ENCODE peak calls at places on chromosome 21, in four cellular contexts. One of them, this sample, is unnamed.

GRCh38 chr21:37257526-37257966 is 9.6 kb downstream of the VPS26C start:
- DNase-seq in endothelial cell of umbilical vein: peak; percentile 56
- DNase-seq in neural progenitor cell: no peak
- DNase-seq in fibroblast of lung: peak; percentile 36
- DNase-seq in this sample: no peak

GRCh38 chr21:32702702-32703101 is 25.1 kb downstream of the SYNJ1 start:
- DNase-seq in endothelial cell of umbilical vein: peak; percentile 54
- DNase-seq in neural progenitor cell: no peak
- DNase-seq in fibroblast of lung: peak; percentile 22
- DNase-seq in this sample: no peak

GRCh38 chr21:43736224-43736883 is 17.4 kb downstream of the PDXK start:
- DNase-seq in endothelial cell of umbilical vein: no peak
- DNase-seq in neural progenitor cell: no peak
- DNase-seq in fibroblast of lung: no peak
- DNase-seq in this sample: no peak

GRCh38 chr21:37566790-37567725 is 200.5 kb downstream of the DYRK1A start:
- DNase-seq in endothelial cell of umbilical vein: no peak
- DNase-seq in neural progenitor cell: no peak
- DNase-seq in fibroblast of lung: no peak
- DNase-seq in this sample: no peak

GRCh38 chr21:28769683-28770082 is 223.0 kb downstream of the LTN1 start:
- DNase-seq in endothelial cell of umbilical vein: no peak
- DNase-seq in neural progenitor cell: no peak
- DNase-seq in fibroblast of lung: peak; percentile 34
- DNase-seq in this sample: no peak

GRCh38 chr21:29678616-29679015 is 261.2 kb downstream of the GRIK1 start:
- DNase-seq in endothelial cell of umbilical vein: no peak
- DNase-seq in neural progenitor cell: no peak
- DNase-seq in fibroblast of lung: peak; percentile 8
- DNase-seq in this sample: no peak

GRCh38 chr21:41508415-41509205 is 652 bp upstream of the TMPRSS2 start:
- DNase-seq in endothelial cell of umbilical vein: no peak
- DNase-seq in neural progenitor cell: no peak
- DNase-seq in fibroblast of lung: no peak
- DNase-seq in this sample: no peak

GRCh38 chr21:30349572-30349971 is 1.2 kb upstream of the KRTAP23-1 start:
- DNase-seq in endothelial cell of umbilical vein: no peak
- DNase-seq in neural progenitor cell: no peak
- DNase-seq in fibroblast of lung: no peak
- DNase-seq in this sample: no peak

GRCh38 chr21:45979141-45979631 is 2.4 kb upstream of the COL6A1 start:
- DNase-seq in endothelial cell of umbilical vein: no peak
- DNase-seq in neural progenitor cell: no peak
- DNase-seq in fibroblast of lung: no peak
- DNase-seq in this sample: no peak

GRCh38 chr21:36909901-36910561 is 56.4 kb downstream of the HLCS start:
- DNase-seq in endothelial cell of umbilical vein: peak; percentile 86
- DNase-seq in neural progenitor cell: no peak
- DNase-seq in fibroblast of lung: peak; percentile 99
- DNase-seq in this sample: no peak

GRCh38 chr21:42314616-42315295 is 453 bp downstream of the TFF3 start:
- DNase-seq in endothelial cell of umbilical vein: no peak
- DNase-seq in neural progenitor cell: no peak
- DNase-seq in fibroblast of lung: no peak
- DNase-seq in this sample: no peak

GRCh38 chr21:31257265-31257664 is 86.8 kb downstream of the TIAM1 start:
- DNase-seq in endothelial cell of umbilical vein: no peak
- DNase-seq in neural progenitor cell: no peak
- DNase-seq in fibroblast of lung: no peak
- DNase-seq in this sample: no peak

GRCh38 chr21:43727571-43728466 is 8.9 kb downstream of the PDXK start:
- DNase-seq in endothelial cell of umbilical vein: no peak
- DNase-seq in neural progenitor cell: no peak
- DNase-seq in fibroblast of lung: peak; percentile 40
- DNase-seq in this sample: no peak

GRCh38 chr21:13937236-13937635 is 273.5 kb downstream of the LIPI start:
- DNase-seq in endothelial cell of umbilical vein: no peak
- DNase-seq in neural progenitor cell: no peak
- DNase-seq in fibroblast of lung: no peak
- DNase-seq in this sample: no peak

DNA sequence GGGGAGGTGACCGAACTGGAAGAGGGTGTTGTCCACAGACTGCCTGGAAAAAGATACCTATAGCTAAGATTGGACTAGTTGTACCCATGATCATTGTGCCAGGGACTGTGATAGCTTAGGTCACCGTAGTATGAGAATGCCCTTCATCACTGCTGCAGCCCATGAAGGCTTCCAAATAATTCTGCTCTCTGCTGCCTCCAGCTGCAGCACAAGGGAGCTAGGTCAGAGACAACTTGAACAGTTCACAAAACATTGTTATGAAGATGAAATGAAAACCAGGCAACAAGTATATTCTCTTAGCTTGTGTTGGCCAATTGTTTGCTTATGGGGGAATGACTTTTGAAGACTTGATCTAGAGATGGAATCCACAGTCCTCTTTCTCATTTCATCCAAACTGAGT is 246.7 kb downstream of the MRPL39 start:
- DNase-seq in endothelial cell of umbilical vein: no peak
- DNase-seq in neural progenitor cell: no peak
- DNase-seq in fibroblast of lung: no peak
- DNase-seq in this sample: no peak
- TF ChIP-seq CTCF in endothelial cell of umbilical vein: no peak
- TF ChIP-seq CTCF in neural progenitor cell: peak; percentile 22
- TF ChIP-seq CTCF in fibroblast of lung: peak; percentile 29
- TF ChIP-seq CTCF in this sample: peak; percentile 13

GRCh38 chr21:38663282-38663681 is 142.4 kb upstream of the ETS2 start:
- DNase-seq in endothelial cell of umbilical vein: no peak
- DNase-seq in neural progenitor cell: no peak
- DNase-seq in fibroblast of lung: no peak
- DNase-seq in this sample: no peak

GRCh38 chr21:38660333-38661295 is 145.1 kb upstream of the ETS2 start:
- DNase-seq in endothelial cell of umbilical vein: no peak
- DNase-seq in neural progenitor cell: peak; percentile 69
- DNase-seq in fibroblast of lung: no peak
- DNase-seq in this sample: no peak

GRCh38 chr21:38662224-38662568 is 143.5 kb upstream of the ETS2 start:
- DNase-seq in endothelial cell of umbilical vein: no peak
- DNase-seq in neural progenitor cell: no peak
- DNase-seq in fibroblast of lung: no peak
- DNase-seq in this sample: no peak

GRCh38 chr21:38659936-38660332 is 145.8 kb upstream of the ETS2 start:
- DNase-seq in endothelial cell of umbilical vein: no peak
- DNase-seq in neural progenitor cell: no peak
- DNase-seq in fibroblast of lung: no peak
- DNase-seq in this sample: no peak

DNA sequence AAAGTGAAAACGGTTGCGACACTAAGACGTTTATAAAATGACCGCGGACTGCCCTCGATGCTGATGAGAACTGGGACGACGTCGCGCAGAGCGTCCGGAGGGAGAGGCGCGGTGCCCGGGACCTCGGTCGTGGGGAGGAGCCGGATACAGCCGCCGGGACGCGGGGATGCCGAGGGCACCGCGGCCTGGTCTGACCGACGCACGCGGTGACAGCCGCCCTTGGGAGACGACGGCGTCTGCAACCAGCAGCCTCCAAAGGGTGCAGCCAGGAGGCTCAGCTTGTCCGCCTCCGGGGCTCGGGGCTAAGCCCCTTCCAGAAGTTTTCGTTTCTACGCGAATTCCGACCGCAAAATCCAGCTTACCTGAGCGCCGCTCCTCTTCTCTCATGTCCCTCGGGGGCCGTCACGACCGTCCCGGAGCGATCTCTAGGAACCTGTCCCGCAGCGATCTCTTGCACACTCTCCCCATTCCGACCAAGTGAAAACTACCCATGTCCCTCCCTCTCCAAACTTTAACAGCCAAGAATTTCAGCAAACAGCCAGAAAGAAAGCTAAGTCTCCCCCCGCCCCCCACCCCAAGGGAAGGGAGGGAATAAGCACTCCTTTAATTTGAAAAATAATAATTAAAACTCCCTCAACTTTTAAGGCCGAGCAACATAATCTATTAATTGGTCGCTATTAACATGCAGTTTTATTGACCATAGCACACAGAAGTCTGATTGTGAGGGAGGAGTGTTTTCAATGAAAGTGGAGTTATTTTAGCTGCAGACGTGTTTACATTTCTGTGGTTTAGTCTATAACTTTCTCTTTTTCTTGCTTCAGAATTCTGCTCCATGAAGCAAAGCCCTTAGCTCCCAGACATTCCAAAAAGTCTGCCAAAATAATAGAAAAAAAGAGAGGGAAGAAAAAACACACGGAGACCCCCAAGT is 144.2 kb upstream of the ETS2 start:
- DNase-seq in endothelial cell of umbilical vein: peak; percentile 22
- DNase-seq in neural progenitor cell: peak; percentile 58
- DNase-seq in fibroblast of lung: peak; percentile 80
- DNase-seq in this sample: no peak
- TF ChIP-seq EZH2 in endothelial cell of umbilical vein: peak; percentile 59
- TF ChIP-seq EZH2 in neural progenitor cell: peak; percentile 81
- TF ChIP-seq EZH2 in fibroblast of lung: peak; percentile 80
- TF ChIP-seq EZH2 in this sample: no peak

DNA sequence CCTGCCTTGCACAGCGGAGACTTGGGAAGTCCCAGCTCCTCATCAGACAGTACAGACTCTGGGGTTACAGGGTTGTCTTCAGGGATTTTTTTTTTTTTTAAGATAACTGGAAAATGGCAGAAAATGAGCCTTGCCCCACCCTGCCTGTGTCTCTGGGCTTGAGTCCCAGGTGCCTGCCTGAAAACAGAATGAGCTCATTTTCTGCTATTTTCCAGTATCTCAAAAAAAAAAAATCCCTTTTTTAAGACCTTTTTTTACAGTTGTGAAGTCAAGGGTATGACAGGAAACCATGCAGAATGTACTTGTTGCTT is 10.1 kb downstream of the SLX9 start:
- DNase-seq in endothelial cell of umbilical vein: no peak
- DNase-seq in neural progenitor cell: no peak
- DNase-seq in fibroblast of lung: no peak
- DNase-seq in this sample: no peak
- TF ChIP-seq CTCF in endothelial cell of umbilical vein: no peak
- TF ChIP-seq CTCF in neural progenitor cell: no peak
- TF ChIP-seq CTCF in fibroblast of lung: no peak
- TF ChIP-seq CTCF in this sample: no peak

GRCh38 chr21:34671891-34672290 is 3.1 kb downstream of the CLIC6 start:
- DNase-seq in endothelial cell of umbilical vein: no peak
- DNase-seq in neural progenitor cell: no peak
- DNase-seq in fibroblast of lung: no peak
- DNase-seq in this sample: no peak

GRCh38 chr21:34668803-34669148 is at the start of gene CLIC6:
- DNase-seq in endothelial cell of umbilical vein: no peak
- DNase-seq in neural progenitor cell: peak; percentile 57
- DNase-seq in fibroblast of lung: no peak
- DNase-seq in this sample: no peak

GRCh38 chr21:34669149-34669879 is 520 bp downstream of the CLIC6 start:
- DNase-seq in endothelial cell of umbilical vein: no peak
- DNase-seq in neural progenitor cell: peak; percentile 57
- DNase-seq in fibroblast of lung: no peak
- DNase-seq in this sample: no peak

GRCh38 chr21:34670962-34671348 is 2.2 kb downstream of the CLIC6 start:
- DNase-seq in endothelial cell of umbilical vein: no peak
- DNase-seq in neural progenitor cell: peak; percentile 41
- DNase-seq in fibroblast of lung: no peak
- DNase-seq in this sample: no peak

DNA sequence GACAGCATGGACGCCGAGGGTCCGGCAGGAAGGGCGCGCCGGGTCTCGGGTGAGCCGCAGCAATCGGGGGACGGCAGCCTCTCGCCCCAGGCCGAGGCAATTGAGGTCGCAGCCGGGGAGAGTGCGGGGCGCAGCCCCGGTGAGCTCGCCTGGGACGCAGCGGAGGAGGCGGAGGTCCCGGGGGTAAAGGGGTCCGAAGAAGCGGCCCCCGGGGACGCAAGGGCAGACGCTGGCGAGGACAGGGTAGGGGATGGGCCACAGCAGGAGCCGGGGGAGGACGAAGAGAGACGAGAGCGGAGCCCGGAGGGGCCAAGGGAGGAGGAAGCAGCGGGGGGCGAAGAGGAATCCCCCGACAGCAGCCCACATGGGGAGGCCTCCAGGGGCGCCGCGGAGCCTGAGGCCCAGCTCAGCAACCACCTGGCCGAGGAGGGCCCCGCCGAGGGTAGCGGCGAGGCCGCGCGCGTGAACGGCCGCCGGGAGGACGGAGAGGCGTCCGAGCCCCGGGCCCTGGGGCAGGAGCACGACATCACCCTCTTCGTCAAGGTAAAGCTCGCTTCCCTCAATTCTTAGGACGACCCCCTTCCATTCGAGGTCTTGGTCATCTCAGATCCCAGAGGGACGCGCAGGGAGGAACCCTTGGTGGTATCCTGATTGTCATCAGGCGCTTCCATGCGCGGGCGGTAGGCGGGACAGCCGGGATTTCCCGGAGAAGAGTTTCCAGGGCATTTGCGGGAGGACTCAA is 1.6 kb downstream of the CLIC6 start:
- DNase-seq in endothelial cell of umbilical vein: no peak
- DNase-seq in neural progenitor cell: peak; percentile 57
- DNase-seq in fibroblast of lung: peak; percentile 13
- DNase-seq in this sample: no peak
- TF ChIP-seq EZH2 in endothelial cell of umbilical vein: peak; percentile 95
- TF ChIP-seq EZH2 in neural progenitor cell: peak; percentile 76
- TF ChIP-seq EZH2 in fibroblast of lung: peak; percentile 99
- TF ChIP-seq EZH2 in this sample: no peak

DNA sequence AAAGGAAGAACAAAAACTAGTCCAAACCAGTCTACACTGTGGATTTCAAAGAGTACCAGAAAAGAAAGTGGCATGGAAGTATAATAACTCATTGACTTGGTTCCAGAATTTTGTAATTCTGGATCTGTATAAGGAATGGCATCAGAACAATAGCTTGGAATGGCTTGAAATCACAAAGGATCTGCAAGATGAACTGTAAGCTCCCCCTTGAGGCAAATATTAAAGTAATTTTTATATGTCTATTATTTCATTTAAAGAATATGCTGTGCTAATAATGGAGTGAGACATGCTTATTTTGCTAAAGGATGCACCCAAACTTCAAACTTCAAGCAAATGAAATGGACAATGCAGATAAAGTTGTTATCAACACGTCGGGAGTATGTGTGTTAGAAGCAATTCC is 21.3 kb downstream of the CHODL start:
- DNase-seq in endothelial cell of umbilical vein: no peak
- DNase-seq in neural progenitor cell: no peak
- DNase-seq in fibroblast of lung: no peak
- DNase-seq in this sample: no peak
- TF ChIP-seq CTCF in endothelial cell of umbilical vein: no peak
- TF ChIP-seq CTCF in neural progenitor cell: no peak
- TF ChIP-seq CTCF in fibroblast of lung: no peak
- TF ChIP-seq CTCF in this sample: no peak

This sample was measured in MM.1S.